ENCODE peak calls at places on chromosomes 5 and 9, in nine cellular contexts. M, T, V, E, K, F, J, Z and Q are unnamed samples.

GRCh38 chr9:106927916-106928315 is 65.0 kb downstream of the ZNF462 start:
- DNase-seq in J (no peak), V (no peak), T (no peak), M (no peak), F (no peak), Z (peak; percentile 37), K (no peak), E (peak; percentile 76), Q (no peak)

GRCh38 chr5:127492854-127493738 is 24.3 kb upstream of the PRRC1 start:
- DNase-seq in M (peak; percentile 49), F (no peak), E (peak; percentile 62), T (peak; percentile 38), V (no peak), K (no peak), Z (peak; percentile 45), J (peak; percentile 48), Q (no peak)

GRCh38 chr5:13143630-13144029 is 800.9 kb downstream of the DNAH5 start:
- DNase-seq in Z (no peak), V (no peak), J (peak; percentile 81), T (no peak), E (no peak), M (no peak), F (no peak), K (no peak), Q (no peak)

GRCh38 chr5:173812811-173813550 is 75.2 kb upstream of the CPEB4 start:
- DNase-seq in E (peak; percentile 66), J (no peak), T (no peak), K (no peak), V (no peak), Z (peak; percentile 49), F (no peak), M (no peak), Q (no peak)

GRCh38 chr9:7570107-7570720 is 229.4 kb downstream of the DMAC1 start:
- DNase-seq in K (peak; percentile 11), F (no peak), M (peak; percentile 81), J (peak; percentile 61), Z (peak; percentile 16), E (peak; percentile 60), T (peak; percentile 74), V (peak; percentile 40), Q (no peak)

GRCh38 chr5:170046221-170046620 is 59.5 kb upstream of the FOXI1 start:
- DNase-seq in E (no peak), T (no peak), Z (no peak), F (no peak), K (no peak), V (no peak), J (no peak), M (no peak), Q (no peak)

GRCh38 chr9:94912700-94913249 is 186.3 kb downstream of the AOPEP start:
- DNase-seq in M (no peak), T (peak; percentile 27), Z (peak; percentile 97), J (peak; percentile 94), E (peak; percentile 77), F (no peak), K (no peak), V (no peak), Q (no peak)

GRCh38 chr5:115586525-115587146 is 15.6 kb downstream of the TICAM2 start:
- DNase-seq in E (peak; percentile 58), Z (peak; percentile 29), J (peak; percentile 53), T (peak; percentile 31), M (peak; percentile 23), K (no peak), V (no peak), F (no peak), Q (no peak)

GRCh38 chr5:107619781-107620180 is 51.0 kb downstream of the EFNA5 start:
- DNase-seq in Z (no peak), F (no peak), M (no peak), K (no peak), V (no peak), T (no peak), J (peak; percentile 25), E (no peak), Q (no peak)

GRCh38 chr9:35340046-35340445 is 149.9 kb upstream of the RUSC2 start:
- DNase-seq in K (no peak), E (peak; percentile 22), V (no peak), F (no peak), T (no peak), Z (peak; percentile 89), M (no peak), J (no peak), Q (no peak)

GRCh38 chr5:56003633-56004032 is 8.9 kb upstream of the IL6ST start:
- DNase-seq in M (no peak), K (peak; percentile 88), F (no peak), V (no peak), J (no peak), E (peak; percentile 45), T (no peak), Z (peak; percentile 33), Q (no peak)

GRCh38 chr5:131186561-131187256 is 16.0 kb downstream of the LYRM7 start:
- DNase-seq in E (no peak), J (peak; percentile 39), K (no peak), T (no peak), F (no peak), Z (peak; percentile 22), V (no peak), M (no peak), Q (no peak)

GRCh38 chr5:4196744-4197646 is 601.4 kb downstream of the IRX1 start:
- DNase-seq in T (peak; percentile 37), K (no peak), E (no peak), F (no peak), J (no peak), V (no peak), M (no peak), Z (no peak), Q (no peak)

GRCh38 chr5:132747064-132747692 is at the start of gene CCNI2:
- DNase-seq in E (no peak), F (peak; percentile 83), M (peak; percentile 68), Z (no peak), K (no peak), T (peak; percentile 60), J (no peak), V (peak; percentile 66), Q (peak; percentile 85)

GRCh38 chr5:89265511-89266169 is 382.7 kb upstream of the MEF2C start:
- DNase-seq in T (no peak), J (peak; percentile 51), K (no peak), F (no peak), E (peak; percentile 55), V (no peak), M (no peak), Z (peak; percentile 93), Q (no peak)

GRCh38 chr5:91379602-91380490 is 3.3 kb downstream of the ARRDC3 start:
- DNase-seq in Z (peak; percentile 83), K (peak; percentile 88), E (peak; percentile 97), M (peak; percentile 97), F (peak; percentile 99), V (peak; percentile 93), J (peak; percentile 98), T (peak; percentile 99), Q (peak; percentile 100)

GRCh38 chr5:15538516-15538915 is 38.5 kb downstream of the FBXL7 start:
- DNase-seq in T (no peak), J (no peak), M (no peak), F (no peak), K (no peak), E (no peak), V (no peak), Z (no peak), Q (no peak)

GRCh38 chr5:124734574-124735168 is 11.8 kb downstream of the ZNF608 start:
- DNase-seq in Z (no peak), F (no peak), V (no peak), E (no peak), K (no peak), T (no peak), J (no peak), M (no peak), Q (no peak)

DNA sequence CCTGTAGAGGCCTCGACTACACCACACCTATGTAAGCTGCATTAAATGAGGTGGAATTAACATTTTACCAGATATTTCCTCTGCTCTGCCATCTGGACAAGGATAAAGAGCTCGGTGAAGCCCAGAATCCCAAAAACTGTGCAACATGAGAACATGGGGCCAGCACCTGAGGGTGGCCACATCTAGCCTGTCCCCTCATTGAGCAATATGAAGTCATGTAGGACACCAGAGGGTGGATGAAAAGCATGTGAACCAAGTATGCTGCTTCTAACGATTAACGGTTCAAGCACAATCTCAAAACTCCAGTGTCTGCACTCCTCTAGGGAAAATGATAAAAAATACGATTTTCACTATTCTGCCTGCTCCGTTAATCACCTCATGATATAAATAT is 545.8 kb downstream of the EBF1 start:
- DNase-seq in V (no peak), J (no peak), T (no peak), Z (no peak), M (no peak), E (no peak), K (peak; percentile 43), F (no peak), Q (no peak)
- H3K9me3 ChIP-seq in V (no peaks in the 10 kb centered on the region), J (no peaks in the 10 kb centered on the region), T (no peaks in the 10 kb centered on the region), Z (no peaks in the 10 kb centered on the region), M (no peaks in the 10 kb centered on the region), E (no peaks in the 10 kb centered on the region), K (no peaks in the 10 kb centered on the region), F (no peaks in the 10 kb centered on the region), Q (peaks cover under 1% of the 10 kb centered on the region)

GRCh38 chr5:140780512-140780911 is 5.4 kb upstream of the PCDHA1 start:
- DNase-seq in T (no peak), J (no peak), E (no peak), Z (no peak), M (no peak), V (no peak), F (no peak), K (no peak), Q (no peak)
- H3K9me3 ChIP-seq in T (peaks cover 2% of the 10 kb centered on the region), J (peaks cover 12% of the 10 kb centered on the region), E (no peaks in the 10 kb centered on the region), Z (no peaks in the 10 kb centered on the region), M (peaks cover 67% of the 10 kb centered on the region), V (peaks cover 84% of the 10 kb centered on the region), F (peaks cover 38% of the 10 kb centered on the region), K (peaks cover under 1% of the 10 kb centered on the region), Q (peaks cover 100% of the 10 kb centered on the region)

DNA sequence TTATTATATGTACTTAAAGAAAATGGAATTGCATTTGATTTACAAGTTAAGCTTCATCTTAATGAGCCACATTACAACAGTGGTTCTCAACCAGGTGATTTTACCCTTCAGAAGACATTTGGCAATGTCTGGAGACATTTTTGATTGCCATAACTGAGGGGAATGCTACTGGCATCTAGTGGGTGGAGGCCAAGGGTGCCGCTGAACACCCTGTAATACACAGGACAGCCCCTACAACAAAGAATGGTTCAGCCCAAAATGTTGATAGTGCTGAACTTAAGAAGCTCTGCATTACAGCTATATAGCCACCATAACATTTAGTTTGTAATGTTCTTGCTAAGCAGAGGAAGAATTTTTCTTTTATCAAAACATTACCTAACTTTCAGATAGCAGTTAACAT is 103.1 kb downstream of the PAM start:
- DNase-seq in F (no peak), V (no peak), J (no peak), K (no peak), E (no peak), M (no peak), T (no peak), Z (no peak), Q (no peak)
- H3K9me3 ChIP-seq in F (no peaks in the 10 kb centered on the region), V (no peaks in the 10 kb centered on the region), J (no peaks in the 10 kb centered on the region), K (no peaks in the 10 kb centered on the region), E (no peaks in the 10 kb centered on the region), M (no peaks in the 10 kb centered on the region), T (no peaks in the 10 kb centered on the region), Z (no peaks in the 10 kb centered on the region), Q (no peaks in the 10 kb centered on the region)

DNA sequence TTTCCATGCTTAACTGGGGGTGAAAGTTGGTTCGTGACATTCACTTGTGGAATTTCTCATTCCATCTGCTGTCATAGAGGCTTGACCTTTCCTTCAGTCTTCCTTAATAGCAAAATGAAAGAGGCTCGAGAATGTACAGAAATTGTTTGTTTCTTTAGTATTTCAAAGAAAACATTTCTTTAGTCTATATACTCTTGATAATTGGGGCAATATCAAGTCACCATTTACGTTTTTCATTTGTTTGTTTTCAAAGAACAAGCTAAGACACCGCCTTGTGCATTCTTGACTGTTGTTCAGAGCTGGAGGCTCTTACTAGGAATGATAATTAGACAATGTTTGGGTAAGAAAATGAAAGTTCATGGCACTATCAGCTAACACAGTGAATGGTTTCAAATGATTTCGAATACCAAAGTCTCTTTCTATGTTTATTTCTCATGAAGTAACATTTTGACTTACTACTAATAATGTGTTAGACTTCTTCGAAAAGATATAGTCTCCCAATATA is 835.4 kb downstream of the SEMA5A start:
- DNase-seq in V (no peak), F (no peak), J (no peak), M (no peak), K (no peak), E (no peak), Z (no peak), T (no peak), Q (no peak)
- H3K9me3 ChIP-seq in V (no peaks in the 10 kb centered on the region), F (peaks cover 5% of the 10 kb centered on the region), J (no peaks in the 10 kb centered on the region), M (no peaks in the 10 kb centered on the region), K (no peaks in the 10 kb centered on the region), E (no peaks in the 10 kb centered on the region), Z (no peaks in the 10 kb centered on the region), T (no peaks in the 10 kb centered on the region), Q (peaks cover 10% of the 10 kb centered on the region)